ENCODE peak calls at places on chromosomes 6 and 20, in five cellular contexts. T is mesendoderm; L is NB4; E is A549; V is CD8-positive, alpha-beta T cell. W is an unnamed sample.

GRCh38 chr20:53872561-53873248 is 197.7 kb downstream of the BCAS1 start:
- DNase-seq in V (peak), L (no peak), E (no peak), T (no peak), W (peak)

GRCh38 chr6:119444642-119445557 is 95.3 kb upstream of the MAN1A1 start:
- DNase-seq in E (no peak), L (no peak), T (no peak), V (no peak), W (no peak)

GRCh38 chr20:38882600-38882999 is 43.6 kb upstream of the FAM83D start:
- DNase-seq in L (no peak), V (no peak), E (no peak), T (no peak), W (no peak)

GRCh38 chr20:34581341-34582189 is 23.0 kb downstream of the MAP1LC3A start:
- DNase-seq in T (peak), V (no peak), L (no peak), E (no peak), W (no peak)

GRCh38 chr6:138996524-138996923 is 8.5 kb upstream of the REPS1 start:
- DNase-seq in V (no peak), L (no peak), T (no peak), E (no peak), W (no peak)

GRCh38 chr20:25580711-25581110 is 4.6 kb downstream of the NINL start:
- DNase-seq in L (no peak), V (no peak), T (no peak), E (no peak), W (no peak)

GRCh38 chr6:51844391-51844735 is 243.1 kb downstream of the PKHD1 start:
- DNase-seq in E (no peak), L (no peak), T (peak), V (no peak), W (no peak)

GRCh38 chr20:41453006-41453950 is 86.7 kb upstream of the EMILIN3 start:
- DNase-seq in L (peak), V (no peak), T (no peak), E (no peak), W (no peak)

GRCh38 chr6:106080106-106081095 is 5.7 kb upstream of the PRDM1 start:
- DNase-seq in E (no peak), T (peak), V (no peak), L (no peak), W (no peak)

GRCh38 chr6:37674161-37674560 is 23.5 kb downstream of the MDGA1 start:
- DNase-seq in V (no peak), E (no peak), T (no peak), L (no peak), W (no peak)

GRCh38 chr6:52543262-52543661 is 33.6 kb downstream of the TRAM2 start:
- DNase-seq in V (no peak), T (no peak), L (no peak), E (no peak), W (no peak)

GRCh38 chr20:44800398-44801046 is 9.8 kb downstream of the RIMS4 start:
- DNase-seq in V (no peak), E (no peak), L (peak), T (peak), W (no peak)

GRCh38 chr20:31670371-31671228 is 32.9 kb downstream of the COX4I2 start:
- DNase-seq in V (no peak), T (peak), E (no peak), L (no peak), W (no peak)

GRCh38 chr6:29815118-29815750 is 12.4 kb upstream of the HLA-G start:
- DNase-seq in T (no peak), V (no peak), E (no peak), L (no peak), W (no peak)

GRCh38 chr6:89402776-89403175 is 9.3 kb downstream of the RRAGD start:
- DNase-seq in E (no peak), V (no peak), T (no peak), L (no peak), W (no peak)

GRCh38 chr6:89404512-89404911 is 7.6 kb downstream of the RRAGD start:
- DNase-seq in E (no peak), L (no peak), V (no peak), T (no peak), W (no peak)

GRCh38 chr6:89409461-89410035 is 2.5 kb downstream of the RRAGD start:
- DNase-seq in V (no peak), L (no peak), T (peak), E (no peak), W (no peak)

GRCh38 chr6:89410231-89411018 is 1.6 kb downstream of the RRAGD start:
- DNase-seq in T (no peak), V (no peak), E (no peak), L (peak), W (no peak)

GRCh38 chr6:89406157-89406556 is 5.9 kb downstream of the RRAGD start:
- DNase-seq in T (no peak), L (peak), V (no peak), E (no peak), W (no peak)
- H3K4me3 ChIP-seq in T (no peak), L (peak), V (no peak), E (no peak), W (no peak)

DNA sequence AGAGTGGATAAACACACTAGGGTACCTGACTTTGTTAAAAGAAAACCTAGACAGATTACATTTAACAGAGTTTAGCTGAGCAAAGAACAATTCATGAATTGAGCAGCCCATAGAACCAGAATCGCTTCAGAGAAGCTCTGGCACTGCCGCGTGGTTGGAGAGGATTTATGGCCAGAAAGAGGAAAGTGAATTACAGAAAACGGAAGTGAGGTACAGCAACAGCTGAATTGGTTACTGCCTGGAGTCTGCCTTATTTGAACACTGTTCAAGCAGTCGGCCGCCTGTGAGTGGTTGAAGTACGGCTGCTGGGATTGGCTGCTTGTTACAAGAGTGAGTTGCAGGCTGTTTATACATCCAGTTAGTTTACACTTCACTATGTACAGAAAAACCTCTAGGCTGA is 253.8 kb upstream of the CDYL start:
- DNase-seq in E (no peak), T (no peak), V (no peak), L (peak), W (no peak)
- H3K4me3 ChIP-seq in E (no peak), T (no peak), V (no peak), L (no peak), W (no peak)

DNA sequence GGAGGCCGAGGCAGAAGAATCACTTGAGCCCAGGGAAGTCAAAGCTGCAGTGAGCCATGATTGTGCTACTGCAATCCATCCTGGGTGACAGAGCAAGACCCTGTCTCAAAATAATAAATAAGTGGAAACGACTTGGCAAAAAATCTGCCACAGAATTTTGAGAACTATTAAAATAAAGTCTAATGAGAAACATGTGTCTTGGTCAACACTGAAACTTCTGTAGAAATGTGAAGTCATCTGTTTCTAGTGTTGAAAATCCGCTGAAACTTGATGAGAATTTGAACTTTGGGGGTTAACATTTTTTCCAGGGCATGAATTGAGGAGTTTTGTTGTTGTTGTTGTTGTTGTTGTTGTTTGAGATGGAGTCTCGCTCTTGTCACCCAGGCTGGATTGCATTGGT is 29.0 kb upstream of the BCLAF1 start:
- DNase-seq in E (no peak), V (no peak), T (no peak), L (no peak), W (no peak)
- H3K4me3 ChIP-seq in E (no peak), V (no peak), T (no peak), L (no peak), W (no peak)

GRCh38 chr6:133854167-133854632 is 34.7 kb upstream of the TCF21 start:
- DNase-seq in V (no peak), T (peak), E (no peak), L (no peak), W (no peak)

GRCh38 chr6:133855994-133856393 is 32.9 kb upstream of the TCF21 start:
- DNase-seq in L (no peak), T (no peak), V (no peak), E (no peak), W (no peak)

GRCh38 chr6:133855599-133855972 is 33.3 kb upstream of the TCF21 start:
- DNase-seq in L (no peak), T (no peak), V (no peak), E (no peak), W (no peak)

GRCh38 chr6:133856911-133857310 is 32.0 kb upstream of the TCF21 start:
- DNase-seq in V (no peak), E (no peak), T (no peak), L (no peak), W (no peak)

DNA sequence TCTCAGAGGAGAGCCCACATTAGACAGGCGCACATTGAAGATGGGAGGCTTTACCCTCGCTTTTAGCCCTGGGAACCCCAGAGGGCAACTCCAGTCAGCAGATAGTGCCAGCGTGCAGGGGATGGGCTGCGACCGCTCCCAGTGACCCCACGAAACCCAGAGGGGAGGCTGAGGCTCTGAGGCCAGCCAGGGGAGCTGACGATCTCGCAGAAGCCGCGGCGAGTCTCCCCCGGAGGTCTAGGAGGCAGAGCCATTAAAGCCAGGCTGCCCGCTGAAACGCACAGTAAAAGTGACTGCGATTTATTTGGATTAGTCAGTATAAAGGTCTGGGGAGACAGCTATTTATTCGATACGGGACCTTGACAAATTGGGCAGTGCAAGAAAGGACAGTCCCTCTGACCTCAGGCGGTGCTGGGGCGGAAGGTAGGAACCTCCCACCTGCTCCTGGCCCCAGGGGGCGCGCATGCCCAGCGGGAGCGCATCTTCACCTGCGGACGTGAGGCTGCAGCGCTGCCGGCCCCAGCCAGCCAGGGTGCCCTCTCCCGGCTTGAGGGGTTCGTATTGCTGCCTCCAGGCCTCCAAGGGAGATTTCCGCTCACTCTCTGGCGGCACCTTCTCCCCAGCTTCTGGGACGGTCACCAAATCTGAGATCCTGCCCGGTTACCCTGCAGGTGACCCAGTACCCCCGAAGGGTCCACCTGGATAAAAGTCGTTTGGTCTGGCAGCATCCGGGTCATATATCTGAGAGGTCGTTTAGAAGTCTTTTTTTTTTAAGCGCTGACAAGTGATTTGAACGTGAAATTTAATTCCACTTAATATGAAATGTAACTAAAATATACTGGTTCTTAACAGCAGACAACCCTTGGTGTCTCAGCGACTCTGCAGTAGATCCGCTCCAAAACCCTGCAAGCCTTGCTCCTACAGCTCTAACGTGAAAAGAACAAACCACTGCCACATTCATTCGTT is 34.0 kb upstream of the TCF21 start:
- DNase-seq in L (no peak), T (peak), V (no peak), E (no peak), W (no peak)
- H3K4me3 ChIP-seq in L (no peak), T (no peak), V (no peak), E (no peak), W (no peak)

GRCh38 chr6:35370124-35370741 is 27.9 kb downstream of the PPARD start:
- DNase-seq in T (no peak), V (peak), E (peak), L (peak), W (peak)
- H3K4me3 ChIP-seq in T (no peak), V (peak), E (no peak), L (peak), W (no peak)

GRCh38 chr20:57167971-57168693 is 98.3 kb downstream of the BMP7 start:
- DNase-seq in L (no peak), T (peak), E (no peak), V (no peak), W (no peak)
- H3K4me3 ChIP-seq in L (no peak), T (no peak), E (no peak), V (no peak), W (no peak)

GRCh38 chr20:19048898-19049889 is 163.2 kb upstream of the SLC24A3 start:
- DNase-seq in V (no peak), T (peak), L (no peak), E (no peak), W (no peak)
- H3K4me3 ChIP-seq in V (no peak), T (no peak), L (no peak), E (no peak), W (no peak)

GRCh38 chr20:57710841-57711240 is 1.0 kb upstream of the PMEPA1 start:
- DNase-seq in L (no peak), T (no peak), E (no peak), V (no peak), W (no peak)

GRCh38 chr20:57711826-57712225 is 2.0 kb upstream of the PMEPA1 start:
- DNase-seq in V (no peak), L (no peak), T (peak), E (no peak), W (no peak)

GRCh38 chr20:57712851-57713504 is 3.2 kb upstream of the PMEPA1 start:
- DNase-seq in T (no peak), V (no peak), L (no peak), E (no peak), W (no peak)

GRCh38 chr20:57709823-57710799 is at the start of gene PMEPA1:
- DNase-seq in E (peak), L (peak), V (peak), T (peak), W (peak)

DNA sequence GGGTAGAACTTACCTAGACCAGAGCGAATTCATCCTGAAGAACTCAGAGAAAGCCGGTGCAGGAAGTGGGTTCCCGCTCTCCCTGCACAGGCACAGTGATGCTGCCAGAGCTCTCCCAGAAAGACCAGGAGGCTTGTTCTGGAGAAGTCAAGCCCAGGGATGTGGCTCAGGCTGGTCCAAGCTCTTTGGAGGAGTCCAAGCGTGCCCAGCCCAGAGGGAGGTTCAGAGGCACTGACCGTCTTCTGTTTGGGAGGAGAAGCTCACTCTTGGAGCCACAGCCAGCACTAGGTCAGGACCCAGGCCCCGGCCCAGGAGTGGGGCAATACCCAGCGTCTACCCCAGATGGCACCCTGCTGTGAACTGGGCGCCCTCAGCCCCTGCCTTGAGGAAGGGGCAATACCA is 1.5 kb upstream of the PMEPA1 start:
- DNase-seq in E (no peak), T (peak), V (no peak), L (no peak), W (no peak)
- H3K4me3 ChIP-seq in E (peak), T (no peak), V (no peak), L (no peak), W (peak)

W was measured in Jurkat, Clone E6-1.